ENCODE peak calls at places on chromosomes 16 and 17, in nine cellular contexts. N is PC-3; J is AG04450; D is CD8-positive, alpha-beta T cell; H is H7; U is gastrocnemius medialis; Q is heart right ventricle; F is pancreas; E is right cardiac atrium. X is an unnamed sample. For H3K27me3, the result is how much of the 10 kb centered on the place peaks cover.

GRCh38 chr16:85056211-85056748 is 28.7 kb downstream of the KIAA0513 start:
- DNase-seq in Q (no peak), D (no peak), J (no peak), U (no peak), H (peak), F (no peak), N (no peak), E (peak), X (no peak)

GRCh38 chr16:425740-426114 is 278 bp downstream of the RAB11FIP3 start:
- DNase-seq in D (no peak), J (no peak), N (no peak), H (no peak), Q (no peak), U (no peak), E (peak), F (no peak), X (no peak)

GRCh38 chr17:19022128-19022527 is 17.6 kb upstream of the FAM83G start:
- DNase-seq in U (no peak), Q (no peak), J (no peak), E (peak), H (no peak), F (peak), N (no peak), D (no peak), X (no peak)

GRCh38 chr17:40605301-40605700 is 40.0 kb upstream of the CCR7 start:
- DNase-seq in H (no peak), J (no peak), U (no peak), F (no peak), N (no peak), E (no peak), D (peak), Q (no peak), X (no peak)

GRCh38 chr16:65318138-65318537 is 196.3 kb upstream of the CDH11 start:
- DNase-seq in J (no peak), U (no peak), N (no peak), F (no peak), E (no peak), H (no peak), Q (no peak), D (no peak), X (no peak)

GRCh38 chr17:32192379-32192778 is 50.1 kb downstream of the RHOT1 start:
- DNase-seq in E (no peak), U (no peak), Q (no peak), J (no peak), H (no peak), F (no peak), N (peak), D (no peak), X (peak)

GRCh38 chr17:67435122-67435521 is 58.0 kb downstream of the PITPNC1 start:
- DNase-seq in U (no peak), Q (no peak), H (no peak), J (no peak), F (no peak), N (no peak), D (peak), E (no peak), X (no peak)

GRCh38 chr17:79045001-79045729 is 21.2 kb downstream of the C1QTNF1 start:
- DNase-seq in Q (no peak), H (no peak), J (no peak), E (peak), D (no peak), N (no peak), F (no peak), U (no peak), X (no peak)

GRCh38 chr16:56513972-56514371 is 5.9 kb downstream of the BBS2 start:
- DNase-seq in F (no peak), D (peak), J (peak), N (peak), U (peak), E (no peak), H (peak), Q (peak), X (no peak)

GRCh38 chr17:31309525-31309924 is 4.3 kb downstream of the EVI2B start:
- DNase-seq in D (no peak), N (no peak), U (no peak), E (no peak), H (no peak), F (no peak), Q (no peak), J (no peak), X (no peak)

GRCh38 chr16:55294947-55295346 is 29.1 kb upstream of the IRX6 start:
- DNase-seq in Q (peak), H (no peak), N (no peak), D (no peak), F (no peak), U (peak), E (no peak), J (no peak), X (no peak)

GRCh38 chr17:49360796-49361128 is 1.3 kb downstream of the ZNF652 start:
- DNase-seq in N (no peak), Q (no peak), E (no peak), J (no peak), F (no peak), D (no peak), U (no peak), H (peak), X (peak)

GRCh38 chr17:31559647-31560501 is 168.4 kb downstream of the RAB11FIP4 start:
- DNase-seq in F (peak), J (no peak), Q (no peak), N (no peak), D (no peak), H (peak), U (no peak), E (peak), X (no peak)

GRCh38 chr17:8837438-8838075 is 29.9 kb downstream of the PIK3R6 start:
- DNase-seq in D (no peak), U (no peak), E (no peak), H (peak), F (no peak), N (peak), Q (peak), J (no peak), X (no peak)

GRCh38 chr16:80092686-80093085 is 448.1 kb upstream of the DYNLRB2 start:
- DNase-seq in H (no peak), F (no peak), U (no peak), E (no peak), N (no peak), D (no peak), J (no peak), Q (no peak), X (no peak)

GRCh38 chr17:40596261-40596919 is 31.1 kb upstream of the CCR7 start:
- DNase-seq in J (no peak), Q (no peak), E (no peak), N (no peak), D (peak), H (no peak), U (no peak), F (no peak), X (no peak)

GRCh38 chr17:64281962-64282752 is 19.1 kb upstream of the TEX2 start:
- DNase-seq in F (no peak), D (peak), Q (peak), E (peak), H (peak), U (peak), N (peak), J (peak), X (peak)

GRCh38 chr16:46830417-46830901 is 521 bp downstream of the C16orf87 start:
- DNase-seq in Q (peak), F (no peak), D (peak), E (peak), J (no peak), N (peak), U (peak), H (no peak), X (no peak)

GRCh38 chr17:38724337-38724988 is 5.7 kb upstream of the CISD3 start:
- DNase-seq in E (peak), F (peak), Q (no peak), H (no peak), U (no peak), J (no peak), D (no peak), N (no peak), X (no peak)
- H3K4me3 ChIP-seq in E (no peak), F (no peak), Q (no peak), H (no peak), U (no peak), J (no peak), D (no peak), N (no peak), X (no peak)

DNA sequence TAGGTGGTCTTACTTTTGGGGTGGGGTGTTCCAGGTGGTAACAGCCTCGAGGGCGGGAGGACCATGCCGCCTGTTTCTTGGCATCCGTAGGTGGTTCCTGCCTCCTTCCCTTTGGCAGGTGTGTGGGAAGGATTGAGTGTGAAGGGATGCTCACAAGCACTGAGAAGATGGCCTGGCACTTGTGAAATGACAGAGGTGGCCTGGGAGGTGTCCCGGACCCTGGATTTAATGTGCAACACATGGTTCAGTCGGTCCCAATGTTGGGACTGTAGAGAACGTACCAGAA is 165.8 kb upstream of the FOXF1 start:
- DNase-seq in D (no peak), E (no peak), H (no peak), U (no peak), N (no peak), F (no peak), J (no peak), Q (no peak), X (no peak)
- H3K27me3 ChIP-seq in D (under half), E (under half), H (under half), U (under half), N (half or more), F (under half), J (under half), Q (half or more), X (under half)

GRCh38 chr16:4937782-4938682 is 1.1 kb upstream of the PPL start:
- DNase-seq in U (peak), N (no peak), D (no peak), Q (no peak), H (no peak), E (peak), J (no peak), F (no peak), X (no peak)

GRCh38 chr16:4936991-4937781 is at the start of gene PPL:
- DNase-seq in E (peak), U (peak), F (peak), N (peak), J (no peak), D (no peak), H (peak), Q (peak), X (no peak)

GRCh38 chr16:4935231-4935855 is 1.6 kb downstream of the PPL start:
- DNase-seq in F (peak), D (no peak), N (no peak), Q (peak), H (no peak), E (peak), J (no peak), U (peak), X (no peak)

GRCh38 chr16:4934591-4934990 is 2.4 kb downstream of the PPL start:
- DNase-seq in F (no peak), H (no peak), E (no peak), Q (no peak), N (no peak), D (no peak), U (no peak), J (no peak), X (no peak)

GRCh38 chr16:4936181-4936990 is 562 bp downstream of the PPL start:
- DNase-seq in D (no peak), U (peak), F (peak), Q (no peak), E (peak), H (peak), N (peak), J (no peak), X (no peak)
- H3K4me3 ChIP-seq in D (no peak), U (peak), F (peak), Q (peak), E (peak), H (peak), N (peak), J (peak), X (no peak)

GRCh38 chr16:86200722-86201121 is 301.8 kb downstream of the IRF8 start:
- DNase-seq in F (no peak), H (no peak), Q (no peak), U (no peak), N (no peak), D (no peak), E (no peak), J (no peak), X (no peak)
- H3K27me3 ChIP-seq in F (under half), H (under half), Q (half or more), U (half or more), N (half or more), D (under half), E (under half), J (under half), X (under half)

GRCh38 chr17:4554997-4555799 is at the start of gene MYBBP1A:
- DNase-seq in N (peak), Q (peak), J (peak), H (peak), E (peak), F (peak), D (peak), U (peak), X (peak)

GRCh38 chr17:4551796-4552525 is 3.2 kb downstream of the MYBBP1A start:
- DNase-seq in N (no peak), D (no peak), F (peak), H (peak), E (peak), J (no peak), U (no peak), Q (no peak), X (no peak)

GRCh38 chr17:4554441-4554996 is 665 bp downstream of the MYBBP1A start:
- DNase-seq in F (peak), D (no peak), J (no peak), N (no peak), E (peak), Q (no peak), U (no peak), H (peak), X (no peak)

GRCh38 chr17:4555863-4556646 is 871 bp upstream of the MYBBP1A start:
- DNase-seq in F (peak), J (no peak), H (peak), U (no peak), Q (no peak), N (no peak), E (peak), D (no peak), X (no peak)

GRCh38 chr17:4553669-4554068 is 1.5 kb downstream of the MYBBP1A start:
- DNase-seq in E (peak), F (peak), U (no peak), D (no peak), N (no peak), Q (no peak), H (no peak), J (no peak), X (no peak)
- H3K4me3 ChIP-seq in E (no peak), F (no peak), U (no peak), D (peak), N (peak), Q (no peak), H (no peak), J (peak), X (no peak)